ENCODE peak calls at places on chromosome 4, in eight cellular contexts. S is suprapubic skin, Q is dorsolateral prefrontal cortex, X is AG09309, V is neural progenitor cell, Y is kidney, L is OCI-LY7, U is astrocyte. B is an unnamed sample.

GRCh38 chr4:82099863-82100579 is 273.8 kb downstream of the HNRNPD start:
- DNase-seq in S (no peak), Q (no peak), X (no peak), V (no peak), Y (no peak), L (no peak), U (no peak), B (peak; percentile 14)

GRCh38 chr4:39698424-39699009 is 581 bp downstream of the UBE2K start:
- DNase-seq in S (peak; percentile 82), Q (peak; percentile 51), X (no peak), V (peak; percentile 77), Y (no peak), L (no peak), U (peak; percentile 17), B (peak; percentile 22)

GRCh38 chr4:178672512-178672911 is 1230.3 kb upstream of the AGA start:
- DNase-seq in S (no peak), Q (no peak), X (no peak), V (no peak), Y (no peak), L (no peak), U (peak; percentile 17), B (no peak)

GRCh38 chr4:139050436-139050835 is 34.9 kb downstream of the NOCT start:
- DNase-seq in S (no peak), Q (no peak), X (no peak), V (no peak), Y (no peak), L (no peak), U (peak; percentile 56), B (peak; percentile 42)

GRCh38 chr4:168071304-168071703 is 21.0 kb upstream of the ANXA10 start:
- DNase-seq in S (no peak), Q (no peak), X (no peak), V (no peak), Y (no peak), L (no peak), U (no peak), B (no peak)

GRCh38 chr4:39660045-39660444 is 21.4 kb upstream of the SMIM14 start:
- DNase-seq in S (no peak), Q (no peak), X (no peak), V (no peak), Y (no peak), L (no peak), U (no peak), B (no peak)

GRCh38 chr4:86247328-86247727 is 112.5 kb downstream of the MAPK10 start:
- DNase-seq in S (no peak), Q (no peak), X (no peak), V (no peak), Y (no peak), L (no peak), U (no peak), B (no peak)

GRCh38 chr4:48082956-48083355 is 51.1 kb downstream of the TXK start:
- DNase-seq in S (no peak), Q (no peak), X (no peak), V (no peak), Y (no peak), L (no peak), U (no peak), B (no peak)

GRCh38 chr4:125979868-125980412 is 665.2 kb downstream of the FAT4 start:
- DNase-seq in S (no peak), Q (no peak), X (no peak), V (no peak), Y (no peak), L (no peak), U (peak; percentile 3), B (no peak)

GRCh38 chr4:85953651-85954018 is 406.2 kb downstream of the MAPK10 start:
- DNase-seq in S (no peak), Q (no peak), X (no peak), V (no peak), Y (peak; percentile 54), L (no peak), U (no peak), B (peak; percentile 35)

GRCh38 chr4:28788929-28789490 is 1928.4 kb downstream of the STIM2 start:
- DNase-seq in S (no peak), Q (no peak), X (no peak), V (no peak), Y (no peak), L (no peak), U (no peak), B (no peak)

DNA sequence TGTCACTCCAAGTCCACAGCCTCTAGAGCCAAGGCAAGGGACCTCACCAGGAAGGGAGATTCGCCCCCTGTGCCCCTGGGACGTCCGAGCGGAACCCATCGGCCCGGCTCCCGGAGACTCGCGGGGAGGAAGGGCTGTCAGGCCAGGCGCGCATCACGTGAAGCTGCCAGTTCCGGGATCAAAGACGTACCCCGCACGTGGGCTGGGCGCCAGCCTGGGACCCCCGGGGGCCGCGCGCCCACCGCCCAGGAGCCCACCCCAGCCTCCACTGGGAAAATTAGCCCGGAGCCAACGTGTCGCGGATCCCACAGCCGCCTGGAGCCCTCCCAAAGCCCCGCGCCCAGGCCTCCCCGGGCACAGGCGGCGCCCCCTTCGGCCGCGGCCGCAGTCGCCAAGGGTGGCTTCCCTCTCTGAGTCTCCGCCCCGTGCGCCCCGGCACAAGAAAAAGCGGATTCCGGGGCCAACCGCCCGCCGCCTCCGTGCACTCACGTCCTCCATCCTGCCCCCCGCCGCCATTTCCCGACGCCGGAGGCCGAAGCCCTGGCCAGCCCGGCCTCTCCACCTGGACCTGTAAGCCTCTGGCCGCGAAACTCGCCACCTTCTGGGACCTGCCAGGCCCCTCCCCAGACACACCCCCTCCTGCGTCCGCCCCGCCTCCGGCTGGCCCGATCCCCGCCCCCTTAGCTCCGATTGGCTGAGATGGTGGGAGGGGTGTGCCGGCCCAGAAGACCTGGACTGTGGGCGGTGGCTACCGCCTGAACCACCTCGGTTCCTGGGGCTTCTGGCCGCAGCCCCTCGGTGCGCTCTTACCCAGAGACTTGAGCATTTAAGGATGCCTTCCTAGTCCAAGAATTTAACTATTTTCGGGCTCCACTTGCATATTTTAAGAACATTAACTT is at the start of gene TMEM192:
- DNase-seq in S (peak; percentile 97), Q (peak; percentile 96), X (peak; percentile 28), V (peak; percentile 94), Y (peak; percentile 98), L (peak; percentile 90), U (peak; percentile 80), B (peak; percentile 85)
- TF ChIP-seq CTCF in S (no peak), Q (peak; percentile 37), X (peak; percentile 20), V (peak; percentile 46), Y (peak; percentile 5), L (peak; percentile 54), U (no peak), B (peak; percentile 26)

DNA sequence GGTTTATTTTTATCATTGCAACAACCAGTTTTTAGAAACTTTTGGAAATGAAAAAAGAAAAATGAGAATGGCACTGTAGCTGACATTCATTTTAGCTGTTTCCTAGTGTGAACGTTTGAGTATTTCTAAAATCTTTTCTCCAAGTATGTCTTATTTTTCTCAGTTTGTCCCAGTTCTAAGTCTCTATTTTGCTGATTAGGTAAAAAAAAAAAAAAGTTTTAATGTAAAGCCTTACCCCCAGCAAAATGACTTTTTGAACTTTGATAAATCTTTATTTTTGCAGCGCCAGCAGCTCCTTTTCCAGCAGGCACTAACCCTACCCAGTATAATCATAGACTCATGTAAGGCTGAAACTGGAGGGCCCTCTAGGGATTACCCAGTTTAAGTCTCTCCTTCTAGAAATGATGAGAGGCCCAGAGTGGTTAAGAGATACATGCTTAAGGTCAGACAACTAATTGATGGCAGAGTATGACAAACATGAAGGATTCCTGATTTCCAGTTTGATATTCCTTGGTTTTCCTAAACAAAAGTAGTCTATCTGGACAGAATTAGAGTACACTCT is 84.3 kb upstream of the SLC4A4 start:
- DNase-seq in S (no peak), Q (no peak), X (no peak), V (no peak), Y (no peak), L (no peak), U (no peak), B (peak; percentile 19)
- H3K4me3 ChIP-seq in S (no peak overlapping the region), Q (no peak overlapping the region), X (no peak overlapping the region), V (no peak overlapping the region), Y (no peak overlapping the region), L (no peak overlapping the region), U (no peak overlapping the region), B (no peak overlapping the region)

DNA sequence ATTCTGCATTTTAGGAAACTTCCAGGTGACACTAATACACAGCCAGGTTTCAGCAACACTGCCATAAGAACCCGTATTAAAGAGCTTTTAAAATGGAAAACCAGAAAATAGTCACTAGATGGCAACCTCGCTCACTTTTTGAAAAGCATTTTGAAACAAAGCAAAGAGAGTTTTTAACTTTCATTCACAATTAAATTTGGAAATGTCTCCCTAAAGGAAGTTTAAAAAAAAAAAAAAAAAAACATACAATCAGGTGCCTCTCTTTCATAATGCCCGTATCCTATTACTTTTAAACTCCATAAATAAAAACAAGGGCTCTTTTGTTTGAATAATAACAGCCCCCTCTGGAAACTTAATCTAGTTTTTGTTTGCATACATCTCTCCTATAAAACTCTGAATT is 20.3 kb downstream of the MEPE start:
- DNase-seq in S (no peak), Q (no peak), X (peak; percentile 25), V (peak; percentile 49), Y (no peak), L (peak; percentile 33), U (peak; percentile 23), B (peak; percentile 80)
- TF ChIP-seq CTCF in S (no peak), Q (peak; percentile 72), X (peak; percentile 41), V (peak; percentile 64), Y (peak; percentile 54), L (peak; percentile 81), U (peak; percentile 39), B (peak; percentile 45)

GRCh38 chr4:41572414-41572986 is 34.5 kb downstream of the LIMCH1 start:
- DNase-seq in S (no peak), Q (no peak), X (no peak), V (no peak), Y (no peak), L (no peak), U (no peak), B (peak; percentile 5)
- H3K4me3 ChIP-seq in S (no peak overlapping the region), Q (no peak overlapping the region), X (no peak overlapping the region), V (no peak overlapping the region), Y (no peak overlapping the region), L (no peak overlapping the region), U (no peak overlapping the region), B (no peak overlapping the region)

DNA sequence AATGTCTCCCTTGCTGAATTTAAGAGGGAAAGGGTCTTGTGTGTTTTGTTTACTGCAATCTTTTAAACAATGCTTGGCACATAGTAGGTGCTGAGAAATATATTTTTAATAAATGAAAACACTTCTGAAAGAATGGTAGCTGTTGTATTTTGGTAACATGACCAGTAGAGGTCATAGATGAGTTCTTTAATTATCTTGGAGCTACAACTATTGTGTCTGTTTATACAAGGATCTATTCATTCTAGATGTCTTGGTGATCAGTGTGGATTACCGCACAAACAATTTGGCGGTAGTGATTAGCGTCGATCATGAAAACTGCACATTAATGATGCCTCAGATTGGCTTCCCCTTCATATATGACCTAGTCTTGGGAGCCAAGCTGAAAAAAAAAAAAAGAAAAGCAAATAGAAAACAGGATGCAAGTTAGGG is 21.4 kb upstream of the SCRG1 start:
- DNase-seq in S (no peak), Q (no peak), X (no peak), V (no peak), Y (no peak), L (peak; percentile 35), U (no peak), B (peak; percentile 65)
- TF ChIP-seq CTCF in S (peak; percentile 15), Q (peak; percentile 74), X (peak; percentile 34), V (peak; percentile 63), Y (peak; percentile 36), L (peak; percentile 83), U (peak; percentile 61), B (peak; percentile 53)

B was measured in fibroblast of the aortic adventitia.